ENCODE peak calls at places on chromosomes 16 and 17, in five cellular contexts. Z, D, Y, C and N are unnamed samples.

GRCh38 chr16:3745751-3746355 is 28.5 kb upstream of the TRAP1 start:
- DNase-seq in Z (no peak), D (no peak), Y (no peak), C (no peak), N (no peak)

GRCh38 chr17:62778990-62779681 is 29.0 kb downstream of the MARCHF10 start:
- DNase-seq in Z (no peak), D (no peak), Y (no peak), C (peak), N (peak)

GRCh38 chr17:42849451-42850157 is 1.4 kb upstream of the AOC3 start:
- DNase-seq in Z (no peak), D (no peak), Y (no peak), C (no peak), N (no peak)

GRCh38 chr17:50352072-50352692 is 6.3 kb downstream of the XYLT2 start:
- DNase-seq in Z (peak), D (no peak), Y (no peak), C (no peak), N (no peak)

GRCh38 chr17:41660221-41660711 is 28.4 kb upstream of the EIF1 start:
- DNase-seq in Z (no peak), D (no peak), Y (no peak), C (no peak), N (no peak)

GRCh38 chr17:78862073-78863023 is 21.7 kb upstream of the USP36 start:
- DNase-seq in Z (no peak), D (no peak), Y (no peak), C (no peak), N (peak)

GRCh38 chr17:70987867-70988340 is 818.6 kb downstream of the KCNJ2 start:
- DNase-seq in Z (peak), D (no peak), Y (no peak), C (no peak), N (no peak)

GRCh38 chr17:5971969-5972368 is 98.2 kb upstream of the WSCD1 start:
- DNase-seq in Z (no peak), D (no peak), Y (no peak), C (no peak), N (no peak)

GRCh38 chr16:1428511-1428910 is 2.4 kb upstream of the PERCC1 start:
- DNase-seq in Z (peak), D (peak), Y (no peak), C (peak), N (no peak)

GRCh38 chr17:19538095-19539039 is 4.7 kb downstream of the SLC47A1 start:
- DNase-seq in Z (no peak), D (no peak), Y (no peak), C (no peak), N (no peak)

GRCh38 chr17:37261286-37261685 is 114.5 kb upstream of the C17orf78 start:
- DNase-seq in Z (no peak), D (no peak), Y (no peak), C (no peak), N (no peak)

GRCh38 chr16:28925386-28926228 is 569 bp upstream of the RABEP2 start:
- DNase-seq in Z (no peak), D (no peak), Y (peak), C (peak), N (peak)

GRCh38 chr17:6574689-6575595 is 18.6 kb upstream of the PITPNM3 start:
- DNase-seq in Z (peak), D (peak), Y (peak), C (no peak), N (peak)

GRCh38 chr17:72336026-72336803 is 215.4 kb downstream of the SOX9 start:
- DNase-seq in Z (peak), D (no peak), Y (no peak), C (no peak), N (no peak)

GRCh38 chr17:76353004-76353598 is 615 bp downstream of the PRPSAP1 start:
- DNase-seq in Z (peak), D (peak), Y (peak), C (peak), N (peak)

GRCh38 chr17:43591750-43592562 is 45.8 kb upstream of the ETV4 start:
- DNase-seq in Z (no peak), D (no peak), Y (peak), C (no peak), N (no peak)

GRCh38 chr17:43757171-43757660 is 1.4 kb downstream of the SOST start:
- DNase-seq in Z (no peak), D (no peak), Y (no peak), C (no peak), N (no peak)

GRCh38 chr16:73166394-73166971 is 118.6 kb upstream of the ZFHX3 start:
- DNase-seq in Z (peak), D (no peak), Y (no peak), C (no peak), N (no peak)

GRCh38 chr16:68356919-68357286 is 46.1 kb downstream of the PRMT7 start:
- DNase-seq in Z (no peak), D (no peak), Y (no peak), C (no peak), N (no peak)

GRCh38 chr16:50360033-50360778 is 8.6 kb downstream of the BRD7 start:
- DNase-seq in Z (no peak), D (no peak), Y (no peak), C (peak), N (no peak)

GRCh38 chr16:81319221-81319912 is 4.6 kb downstream of the GAN start:
- DNase-seq in Z (no peak), D (no peak), Y (no peak), C (no peak), N (peak)

GRCh38 chr17:68697850-68698313 is 96.7 kb upstream of the FAM20A start:
- DNase-seq in Z (no peak), D (no peak), Y (no peak), C (no peak), N (peak)

GRCh38 chr17:64005734-64006167 is 7.6 kb downstream of the PRR29 start:
- DNase-seq in Z (peak), D (no peak), Y (no peak), C (peak), N (peak)

GRCh38 chr17:57210224-57210553 is 46.1 kb upstream of the MSI2 start:
- DNase-seq in Z (no peak), D (no peak), Y (no peak), C (no peak), N (no peak)

GRCh38 chr17:41647940-41648410 is 23.6 kb upstream of the KRT17 start:
- DNase-seq in Z (peak), D (peak), Y (peak), C (peak), N (peak)

GRCh38 chr17:21370430-21370829 is 5.7 kb upstream of the KCNJ12 start:
- DNase-seq in Z (peak), D (no peak), Y (no peak), C (peak), N (no peak)

GRCh38 chr17:29949708-29950107 is 8.3 kb downstream of the EFCAB5 start:
- DNase-seq in Z (no peak), D (no peak), Y (no peak), C (peak), N (no peak)

GRCh38 chr17:45143101-45143670 is 5.1 kb upstream of the HEXIM1 start:
- DNase-seq in Z (peak), D (no peak), Y (no peak), C (no peak), N (no peak)

GRCh38 chr16:49632111-49632797 is 223.7 kb downstream of the ZNF423 start:
- DNase-seq in Z (no peak), D (no peak), Y (no peak), C (no peak), N (no peak)

GRCh38 chr17:80228477-80228876 is 8.2 kb downstream of the SLC26A11 start:
- DNase-seq in Z (no peak), D (no peak), Y (no peak), C (no peak), N (no peak)

GRCh38 chr16:69338557-69339288 is 641 bp downstream of the COG8 start:
- DNase-seq in Z (no peak), D (no peak), Y (no peak), C (peak), N (no peak)

GRCh38 chr17:52158450-52159042 is at the start of gene CA10:
- DNase-seq in Z (peak), D (no peak), Y (peak), C (peak), N (no peak)

GRCh38 chr17:37133131-37133530 is 184.4 kb downstream of the AATF start:
- DNase-seq in Z (no peak), D (no peak), Y (no peak), C (no peak), N (no peak)